ENCODE peak calls at places on chromosome 20, in four cellular contexts. T, C, M and O are unnamed samples.

GRCh38 chr20:50558483-50558925 is 48.3 kb downstream of the PTPN1 start:
- DNase-seq in T (peak), C (no peak), M (no peak), O (peak)

GRCh38 chr20:36121981-36122930 is 32.3 kb upstream of the EPB41L1 start:
- DNase-seq in C (no peak), T (no peak), M (no peak), O (no peak)

GRCh38 chr20:40689100-40689942 is at the start of gene MAFB:
- DNase-seq in M (peak), C (peak), T (peak), O (peak)

GRCh38 chr20:36744764-36745191 is 1.1 kb downstream of the NDRG3 start:
- DNase-seq in M (peak), T (peak), C (peak), O (peak)

GRCh38 chr20:53677447-53678314 is 84.0 kb upstream of the ZNF217 start:
- DNase-seq in C (peak), M (no peak), T (peak), O (peak)

GRCh38 chr20:9359561-9360308 is 154.7 kb upstream of the LAMP5 start:
- DNase-seq in M (no peak), C (no peak), T (peak), O (peak)

GRCh38 chr20:3088031-3088430 is 3.5 kb upstream of the AVP start:
- DNase-seq in M (no peak), C (no peak), T (no peak), O (no peak)

GRCh38 chr20:21436186-21436585 is 38.9 kb upstream of the NKX2-4 start:
- DNase-seq in C (no peak), T (peak), M (no peak), O (peak)

GRCh38 chr20:44384423-44385027 is 29.0 kb downstream of the HNF4A start:
- DNase-seq in C (peak), T (peak), M (peak), O (peak)

GRCh38 chr20:34537651-34538050 is 20.9 kb upstream of the MAP1LC3A start:
- DNase-seq in M (no peak), C (no peak), T (no peak), O (no peak)

GRCh38 chr20:34538671-34539123 is 19.8 kb upstream of the MAP1LC3A start:
- DNase-seq in M (peak), T (no peak), C (peak), O (peak)

GRCh38 chr20:34534391-34535165 is 18.4 kb downstream of the DYNLRB1 start:
- DNase-seq in T (no peak), M (no peak), C (no peak), O (no peak)

GRCh38 chr20:34535301-34535840 is 19.1 kb downstream of the DYNLRB1 start:
- DNase-seq in T (no peak), C (no peak), M (no peak), O (no peak)

GRCh38 chr20:34536798-34537394 is 20.7 kb downstream of the DYNLRB1 start:
- DNase-seq in T (no peak), M (peak), C (peak), O (peak)
- TF ChIP-seq CTCF in T (peak), M (peak), C (peak), O (peak)

GRCh38 chr20:237918-238317 is 10.9 kb downstream of the DEFB129 start:
- DNase-seq in T (no peak), M (no peak), C (no peak), O (no peak)

GRCh38 chr20:237479-237878 is 10.4 kb downstream of the DEFB129 start:
- DNase-seq in C (peak), T (no peak), M (no peak), O (no peak)

DNA sequence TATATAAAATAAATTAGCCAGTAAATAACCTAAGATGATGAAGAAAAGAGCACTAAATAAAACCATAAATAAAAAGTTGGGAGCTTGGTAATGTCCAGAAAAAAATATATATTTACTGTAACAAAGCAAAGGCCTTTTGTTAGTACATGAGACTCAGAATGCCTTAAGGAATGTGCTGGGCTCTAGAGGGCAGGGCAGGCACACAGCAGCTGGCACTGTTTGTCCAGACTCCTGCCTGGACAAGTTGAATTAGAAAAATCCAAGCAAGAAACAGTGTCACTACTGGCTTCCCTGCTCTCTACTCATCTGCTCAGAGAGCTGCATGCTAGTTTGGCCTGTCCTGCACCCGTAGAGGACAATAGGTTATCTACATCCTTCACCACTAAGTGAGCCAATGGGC is 8.8 kb downstream of the DEFB129 start:
- DNase-seq in T (peak), C (peak), M (no peak), O (peak)
- TF ChIP-seq CTCF in T (peak), C (peak), M (no peak), O (peak)

DNA sequence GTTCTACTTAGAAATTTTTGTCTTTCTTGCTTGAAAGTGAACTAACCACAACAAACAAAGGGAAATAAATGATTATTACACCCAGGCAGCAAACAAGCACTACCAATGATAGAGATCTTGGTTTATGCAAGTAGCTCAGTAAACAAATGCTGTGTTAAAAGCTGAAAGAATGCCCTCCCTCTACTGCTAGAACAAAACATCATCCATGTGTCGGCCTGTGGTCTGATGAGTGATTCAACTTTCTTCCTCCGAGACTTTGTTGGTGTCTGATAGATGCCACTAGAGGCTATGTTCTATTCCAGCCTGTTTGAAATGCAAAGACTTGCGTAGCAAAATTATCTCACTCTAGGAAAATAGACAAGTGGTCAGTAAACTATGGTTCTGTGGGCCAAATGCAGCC is 544.9 kb upstream of the BTBD3 start:
- DNase-seq in C (no peak), T (peak), M (no peak), O (no peak)
- TF ChIP-seq CTCF in C (no peak), T (no peak), M (no peak), O (no peak)

GRCh38 chr20:13221673-13222318 is 722 bp downstream of the ISM1 start:
- DNase-seq in T (peak), M (peak), C (peak), O (peak)
- TF ChIP-seq CTCF in T (no peak), M (no peak), C (no peak), O (no peak)

DNA sequence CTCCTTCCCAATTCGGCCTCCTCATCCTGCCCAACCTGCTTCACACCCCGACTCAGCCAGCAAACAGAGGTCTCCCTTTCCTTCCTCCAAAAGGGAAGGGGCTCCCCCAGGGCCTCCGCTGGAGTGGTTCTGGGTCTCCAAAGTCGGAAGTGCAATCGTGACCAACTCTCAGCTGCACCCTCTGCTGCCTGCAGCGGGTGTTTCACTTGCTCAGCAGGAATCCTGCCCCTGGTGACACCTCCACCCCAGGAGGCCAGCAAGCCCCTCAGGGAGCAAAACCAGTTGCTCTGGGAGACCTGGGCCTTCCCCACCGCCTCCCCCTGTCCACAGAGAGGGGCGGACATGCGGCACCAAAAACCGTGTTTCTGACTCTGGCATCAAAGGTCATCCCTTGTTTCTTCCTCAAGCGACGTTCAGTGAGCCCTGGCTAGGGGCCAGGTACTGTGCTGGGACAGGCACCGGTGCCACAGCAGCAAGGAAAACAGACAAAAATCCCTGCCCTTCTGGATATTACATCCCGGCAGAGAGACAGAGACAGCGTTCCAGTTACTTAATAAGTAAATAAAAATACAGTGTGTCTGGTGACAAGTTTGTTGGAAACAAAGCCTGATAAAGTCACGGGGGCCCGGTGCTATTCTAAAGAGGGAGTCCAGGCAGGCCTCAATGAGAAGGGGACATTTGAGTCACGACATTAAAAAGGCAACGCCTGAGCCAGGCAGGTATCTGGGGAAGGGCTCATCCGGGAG is 219.0 kb downstream of the BMP7 start:
- DNase-seq in C (no peak), T (no peak), M (no peak), O (no peak)
- TF ChIP-seq CTCF in C (no peak), T (no peak), M (no peak), O (no peak)